ENCODE peak calls at places on chromosomes 13 and 19, in five cellular contexts. B is GM13976, N is lower lobe of right lung, C is natural killer cell, I is fibroblast of the aortic adventitia. X is an unnamed sample.

GRCh38 chr13:94362411-94362909 is 117.0 kb downstream of the DCT start:
- DNase-seq in B (peak), N (no peak), C (peak), I (peak), X (peak)

GRCh38 chr19:15101479-15102082 is 5.6 kb upstream of the SYDE1 start:
- DNase-seq in B (peak), N (no peak), C (peak), I (peak), X (peak)

GRCh38 chr19:55467236-55468053 is 2.9 kb upstream of the C19orf85 start:
- DNase-seq in B (peak), N (peak), C (peak), I (peak), X (peak)

GRCh38 chr13:39451860-39452301 is 151.1 kb downstream of the LHFPL6 start:
- DNase-seq in B (no peak), N (no peak), C (no peak), I (peak), X (no peak)

GRCh38 chr19:49468746-49469447 is 5.1 kb upstream of the FLT3LG start:
- DNase-seq in B (peak), N (no peak), C (peak), I (peak), X (peak)

GRCh38 chr13:23159205-23159586 is 21.6 kb upstream of the SGCG start:
- DNase-seq in B (peak), N (peak), C (no peak), I (peak), X (peak)

GRCh38 chr19:49565261-49565660 is 15.1 kb downstream of the NOSIP start:
- DNase-seq in B (no peak), N (no peak), C (no peak), I (peak), X (no peak)

GRCh38 chr19:10289167-10289835 is 451 bp upstream of the ICAM5 start:
- DNase-seq in B (peak), N (peak), C (peak), I (no peak), X (peak)

GRCh38 chr13:70490320-70490935 is 382.2 kb upstream of the KLHL1 start:
- DNase-seq in B (no peak), N (no peak), C (no peak), I (no peak), X (no peak)

GRCh38 chr13:93765056-93765455 is 538.4 kb downstream of the GPC6 start:
- DNase-seq in B (no peak), N (no peak), C (no peak), I (peak), X (no peak)

GRCh38 chr13:57629821-57630235 is 1.7 kb upstream of the PCDH17 start:
- DNase-seq in B (peak), N (peak), C (no peak), I (peak), X (peak)

GRCh38 chr13:22800726-22801401 is 379.9 kb upstream of the SGCG start:
- DNase-seq in B (no peak), N (no peak), C (no peak), I (peak), X (no peak)

GRCh38 chr19:38145627-38146026 is 78.4 kb downstream of the DPF1 start:
- DNase-seq in B (no peak), N (no peak), C (no peak), I (peak), X (no peak)

GRCh38 chr19:38144667-38145066 is 79.4 kb downstream of the DPF1 start:
- DNase-seq in B (no peak), N (no peak), C (no peak), I (no peak), X (no peak)

GRCh38 chr19:38141108-38141507 is 82.9 kb downstream of the DPF1 start:
- DNase-seq in B (no peak), N (no peak), C (no peak), I (no peak), X (no peak)

GRCh38 chr19:38142176-38143035 is 81.6 kb downstream of the DPF1 start:
- DNase-seq in B (peak), N (no peak), C (no peak), I (peak), X (peak)

GRCh38 chr19:38143847-38144246 is 80.2 kb downstream of the DPF1 start:
- DNase-seq in B (no peak), N (no peak), C (no peak), I (no peak), X (peak)
- TF ChIP-seq CTCF in B (peak), N (no peak), C (no peak), I (no peak), X (peak)

GRCh38 chr13:27281420-27281819 is 10.8 kb downstream of the RASL11A start:
- DNase-seq in B (no peak), N (no peak), C (no peak), I (no peak), X (no peak)

GRCh38 chr13:27288397-27288796 is 17.8 kb downstream of the RASL11A start:
- DNase-seq in B (no peak), N (no peak), C (no peak), I (no peak), X (no peak)

GRCh38 chr13:27280009-27280646 is 9.5 kb downstream of the RASL11A start:
- DNase-seq in B (no peak), N (no peak), C (no peak), I (no peak), X (no peak)

GRCh38 chr13:27280841-27281240 is 10.2 kb downstream of the RASL11A start:
- DNase-seq in B (no peak), N (no peak), C (no peak), I (no peak), X (no peak)

GRCh38 chr13:27283906-27284523 is 13.4 kb downstream of the RASL11A start:
- DNase-seq in B (no peak), N (no peak), C (no peak), I (peak), X (peak)
- TF ChIP-seq CTCF in B (peak), N (peak), C (no peak), I (peak), X (no peak)

DNA sequence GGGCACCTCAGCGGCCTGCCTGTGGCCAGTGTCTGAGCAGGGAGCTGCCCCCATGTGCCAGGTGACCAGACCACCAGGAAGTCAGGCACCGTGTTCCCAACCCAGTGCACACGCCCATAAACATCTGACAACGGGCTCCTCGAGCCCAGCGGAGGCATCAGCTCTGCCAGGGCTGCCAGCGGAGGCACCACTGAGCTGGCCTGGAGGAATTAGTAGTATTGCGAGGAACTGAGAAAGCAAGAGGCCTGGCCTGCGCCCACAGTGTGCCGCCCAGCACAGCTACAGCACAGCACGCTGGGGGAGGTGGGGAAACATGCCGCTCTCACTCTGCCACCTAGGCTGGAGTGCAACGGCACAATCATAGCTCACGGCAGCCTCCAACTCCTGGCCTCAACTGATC is 44.6 kb downstream of the ANKRD27 start:
- DNase-seq in B (no peak), N (no peak), C (no peak), I (no peak), X (no peak)
- TF ChIP-seq CTCF in B (no peak), N (no peak), C (no peak), I (no peak), X (no peak)

DNA sequence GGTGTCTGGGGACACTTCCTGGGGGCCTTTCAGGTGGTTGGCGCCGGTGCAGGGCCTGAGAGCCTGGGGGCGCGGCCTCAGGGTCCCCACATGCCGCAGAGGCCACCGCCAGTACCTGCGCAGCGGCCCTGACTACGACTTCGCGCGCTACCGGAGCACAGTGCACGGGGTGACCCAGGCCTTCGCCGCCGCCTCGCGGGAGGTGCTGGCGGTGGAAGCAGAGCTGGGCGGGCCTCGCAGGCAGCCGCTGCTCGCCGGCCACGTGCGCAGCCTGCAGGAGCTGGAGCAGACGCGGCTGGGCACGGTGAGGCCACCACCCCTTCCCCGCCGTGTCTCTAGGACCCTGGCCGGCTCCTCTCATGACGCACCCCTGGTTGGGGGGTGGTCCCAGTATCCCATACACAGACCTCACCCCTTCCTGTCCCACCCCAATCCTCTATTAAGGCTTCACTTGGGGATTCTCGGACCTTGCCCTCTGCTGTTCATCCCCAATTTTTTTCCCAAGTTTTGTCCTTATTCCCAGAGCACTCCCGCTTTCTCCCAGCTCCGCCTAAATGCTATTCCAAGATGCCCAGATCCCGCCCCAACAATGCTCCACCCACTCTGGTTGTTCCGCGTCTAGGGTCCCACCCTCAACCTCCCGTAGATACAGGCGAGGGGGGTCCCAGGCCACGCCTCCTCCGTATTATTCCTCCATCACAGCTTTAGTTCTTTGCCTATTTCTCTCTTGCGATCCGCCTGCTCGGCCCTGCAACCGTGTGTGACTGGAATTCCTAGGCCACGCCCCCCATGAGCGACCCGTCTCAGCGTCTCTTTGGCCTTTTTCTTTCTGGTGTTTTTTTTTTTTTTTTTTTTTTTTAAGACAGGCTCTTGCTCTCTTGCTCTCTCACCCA is 1.0 kb downstream of the REX1BD start:
- DNase-seq in B (peak), N (peak), C (peak), I (peak), X (peak)
- TF ChIP-seq CTCF in B (peak), N (peak), C (no peak), I (no peak), X (no peak)